ENCODE peak calls at places on chromosomes 7 and 10, in nine cellular contexts. One of them, this sample, is unnamed.

GRCh38 chr10:80486785-80487421 is 32.8 kb downstream of the TSPAN14 start:
- DNase-seq in heart right ventricle: no peak
- DNase-seq in GM03348: no peak
- DNase-seq in kidney glomerular epithelial cell: no peak
- DNase-seq in ecto neural progenitor cell: no peak
- DNase-seq in IMR-90: no peak
- DNase-seq in NCI-H1092: no peak
- DNase-seq in activated naive CD4-positive, alpha-beta T cell treated with anti-CD3 and anti-CD28 coated beads for 36 hours: no peak
- DNase-seq in activated naive CD8-positive, alpha-beta T cell treated with anti-CD3 and anti-CD28 coated beads, Interleukin-2, amount 50 U/mL, for 24 hours: no peak
- DNase-seq in this sample: no peak

GRCh38 chr10:57962839-57963238 is 304.9 kb downstream of the IPMK start:
- DNase-seq in ecto neural progenitor cell: no peak
- DNase-seq in activated naive CD8-positive, alpha-beta T cell treated with anti-CD3 and anti-CD28 coated beads, Interleukin-2, amount 50 U/mL, for 24 hours: no peak
- DNase-seq in activated naive CD4-positive, alpha-beta T cell treated with anti-CD3 and anti-CD28 coated beads for 36 hours: no peak
- DNase-seq in GM03348: no peak
- DNase-seq in heart right ventricle: no peak
- DNase-seq in kidney glomerular epithelial cell: no peak
- DNase-seq in NCI-H1092: no peak
- DNase-seq in IMR-90: no peak
- DNase-seq in this sample: no peak

GRCh38 chr7:156516791-156517378 is 123.7 kb upstream of the RNF32 start:
- DNase-seq in NCI-H1092: no peak
- DNase-seq in IMR-90: no peak
- DNase-seq in heart right ventricle: no peak
- DNase-seq in kidney glomerular epithelial cell: no peak
- DNase-seq in activated naive CD4-positive, alpha-beta T cell treated with anti-CD3 and anti-CD28 coated beads for 36 hours: no peak
- DNase-seq in ecto neural progenitor cell: no peak
- DNase-seq in GM03348: no peak
- DNase-seq in activated naive CD8-positive, alpha-beta T cell treated with anti-CD3 and anti-CD28 coated beads, Interleukin-2, amount 50 U/mL, for 24 hours: no peak
- DNase-seq in this sample: no peak

GRCh38 chr10:30398788-30399187 is 35.2 kb upstream of the MAP3K8 start:
- DNase-seq in activated naive CD8-positive, alpha-beta T cell treated with anti-CD3 and anti-CD28 coated beads, Interleukin-2, amount 50 U/mL, for 24 hours: no peak
- DNase-seq in ecto neural progenitor cell: no peak
- DNase-seq in activated naive CD4-positive, alpha-beta T cell treated with anti-CD3 and anti-CD28 coated beads for 36 hours: peak; percentile 30
- DNase-seq in kidney glomerular epithelial cell: no peak
- DNase-seq in NCI-H1092: no peak
- DNase-seq in heart right ventricle: no peak
- DNase-seq in GM03348: no peak
- DNase-seq in IMR-90: no peak
- DNase-seq in this sample: no peak

GRCh38 chr10:132987671-132988571 is 45.6 kb upstream of the CFAP46 start:
- DNase-seq in ecto neural progenitor cell: no peak
- DNase-seq in heart right ventricle: no peak
- DNase-seq in kidney glomerular epithelial cell: no peak
- DNase-seq in GM03348: peak; percentile 94
- DNase-seq in NCI-H1092: no peak
- DNase-seq in IMR-90: peak; percentile 87
- DNase-seq in activated naive CD8-positive, alpha-beta T cell treated with anti-CD3 and anti-CD28 coated beads, Interleukin-2, amount 50 U/mL, for 24 hours: no peak
- DNase-seq in activated naive CD4-positive, alpha-beta T cell treated with anti-CD3 and anti-CD28 coated beads for 36 hours: no peak
- DNase-seq in this sample: no peak

GRCh38 chr10:76397210-76397881 is 965.9 kb downstream of the LRMDA start:
- DNase-seq in GM03348: no peak
- DNase-seq in activated naive CD8-positive, alpha-beta T cell treated with anti-CD3 and anti-CD28 coated beads, Interleukin-2, amount 50 U/mL, for 24 hours: no peak
- DNase-seq in NCI-H1092: no peak
- DNase-seq in activated naive CD4-positive, alpha-beta T cell treated with anti-CD3 and anti-CD28 coated beads for 36 hours: no peak
- DNase-seq in heart right ventricle: peak; percentile 52
- DNase-seq in ecto neural progenitor cell: no peak
- DNase-seq in kidney glomerular epithelial cell: no peak
- DNase-seq in IMR-90: no peak
- DNase-seq in this sample: no peak

GRCh38 chr10:132300582-132300981 is 7.2 kb downstream of the STK32C start:
- DNase-seq in NCI-H1092: no peak
- DNase-seq in GM03348: no peak
- DNase-seq in activated naive CD8-positive, alpha-beta T cell treated with anti-CD3 and anti-CD28 coated beads, Interleukin-2, amount 50 U/mL, for 24 hours: no peak
- DNase-seq in IMR-90: no peak
- DNase-seq in heart right ventricle: no peak
- DNase-seq in activated naive CD4-positive, alpha-beta T cell treated with anti-CD3 and anti-CD28 coated beads for 36 hours: no peak
- DNase-seq in kidney glomerular epithelial cell: no peak
- DNase-seq in ecto neural progenitor cell: no peak
- DNase-seq in this sample: no peak

GRCh38 chr10:95785317-95785716 is 29.4 kb downstream of the ENTPD1 start:
- DNase-seq in NCI-H1092: no peak
- DNase-seq in kidney glomerular epithelial cell: no peak
- DNase-seq in IMR-90: no peak
- DNase-seq in heart right ventricle: no peak
- DNase-seq in GM03348: no peak
- DNase-seq in activated naive CD8-positive, alpha-beta T cell treated with anti-CD3 and anti-CD28 coated beads, Interleukin-2, amount 50 U/mL, for 24 hours: no peak
- DNase-seq in ecto neural progenitor cell: no peak
- DNase-seq in activated naive CD4-positive, alpha-beta T cell treated with anti-CD3 and anti-CD28 coated beads for 36 hours: no peak
- DNase-seq in this sample: no peak

GRCh38 chr10:131074682-131075081 is 236.8 kb downstream of the TCERG1L start:
- DNase-seq in GM03348: no peak
- DNase-seq in kidney glomerular epithelial cell: no peak
- DNase-seq in activated naive CD8-positive, alpha-beta T cell treated with anti-CD3 and anti-CD28 coated beads, Interleukin-2, amount 50 U/mL, for 24 hours: no peak
- DNase-seq in heart right ventricle: no peak
- DNase-seq in IMR-90: no peak
- DNase-seq in activated naive CD4-positive, alpha-beta T cell treated with anti-CD3 and anti-CD28 coated beads for 36 hours: no peak
- DNase-seq in ecto neural progenitor cell: no peak
- DNase-seq in NCI-H1092: no peak
- DNase-seq in this sample: no peak

GRCh38 chr7:20201380-20201779 is 15.8 kb downstream of the MACC1 start:
- DNase-seq in heart right ventricle: no peak
- DNase-seq in NCI-H1092: no peak
- DNase-seq in kidney glomerular epithelial cell: no peak
- DNase-seq in ecto neural progenitor cell: no peak
- DNase-seq in activated naive CD8-positive, alpha-beta T cell treated with anti-CD3 and anti-CD28 coated beads, Interleukin-2, amount 50 U/mL, for 24 hours: no peak
- DNase-seq in activated naive CD4-positive, alpha-beta T cell treated with anti-CD3 and anti-CD28 coated beads for 36 hours: no peak
- DNase-seq in IMR-90: no peak
- DNase-seq in GM03348: no peak
- DNase-seq in this sample: no peak

GRCh38 chr7:76054129-76055120 is 6.5 kb downstream of the MDH2 start:
- DNase-seq in IMR-90: peak; percentile 77
- DNase-seq in kidney glomerular epithelial cell: peak; percentile 17
- DNase-seq in heart right ventricle: no peak
- DNase-seq in activated naive CD4-positive, alpha-beta T cell treated with anti-CD3 and anti-CD28 coated beads for 36 hours: no peak
- DNase-seq in ecto neural progenitor cell: no peak
- DNase-seq in NCI-H1092: no peak
- DNase-seq in activated naive CD8-positive, alpha-beta T cell treated with anti-CD3 and anti-CD28 coated beads, Interleukin-2, amount 50 U/mL, for 24 hours: no peak
- DNase-seq in GM03348: peak; percentile 17
- DNase-seq in this sample: peak; percentile 78

GRCh38 chr10:17023386-17024298 is 106.0 kb downstream of the CUBN start:
- DNase-seq in kidney glomerular epithelial cell: peak; percentile 97
- DNase-seq in activated naive CD4-positive, alpha-beta T cell treated with anti-CD3 and anti-CD28 coated beads for 36 hours: peak; percentile 93
- DNase-seq in heart right ventricle: no peak
- DNase-seq in NCI-H1092: peak; percentile 1
- DNase-seq in ecto neural progenitor cell: no peak
- DNase-seq in GM03348: peak; percentile 75
- DNase-seq in activated naive CD8-positive, alpha-beta T cell treated with anti-CD3 and anti-CD28 coated beads, Interleukin-2, amount 50 U/mL, for 24 hours: peak; percentile 66
- DNase-seq in IMR-90: peak; percentile 99
- DNase-seq in this sample: peak; percentile 96

GRCh38 chr7:38682602-38683001 is 51.4 kb upstream of the AMPH start:
- DNase-seq in NCI-H1092: no peak
- DNase-seq in kidney glomerular epithelial cell: no peak
- DNase-seq in GM03348: no peak
- DNase-seq in heart right ventricle: no peak
- DNase-seq in ecto neural progenitor cell: no peak
- DNase-seq in activated naive CD8-positive, alpha-beta T cell treated with anti-CD3 and anti-CD28 coated beads, Interleukin-2, amount 50 U/mL, for 24 hours: no peak
- DNase-seq in activated naive CD4-positive, alpha-beta T cell treated with anti-CD3 and anti-CD28 coated beads for 36 hours: no peak
- DNase-seq in IMR-90: no peak
- DNase-seq in this sample: no peak

GRCh38 chr7:44678468-44679179 is 70.0 kb upstream of the ZMIZ2 start:
- DNase-seq in activated naive CD8-positive, alpha-beta T cell treated with anti-CD3 and anti-CD28 coated beads, Interleukin-2, amount 50 U/mL, for 24 hours: no peak
- DNase-seq in NCI-H1092: no peak
- DNase-seq in IMR-90: peak; percentile 86
- DNase-seq in GM03348: peak; percentile 86
- DNase-seq in activated naive CD4-positive, alpha-beta T cell treated with anti-CD3 and anti-CD28 coated beads for 36 hours: no peak
- DNase-seq in ecto neural progenitor cell: no peak
- DNase-seq in kidney glomerular epithelial cell: no peak
- DNase-seq in heart right ventricle: peak; percentile 58
- DNase-seq in this sample: peak; percentile 23

GRCh38 chr10:79148452-79149344 is 79.9 kb downstream of the ZMIZ1 start:
- DNase-seq in NCI-H1092: peak; percentile 61
- DNase-seq in activated naive CD4-positive, alpha-beta T cell treated with anti-CD3 and anti-CD28 coated beads for 36 hours: no peak
- DNase-seq in GM03348: peak; percentile 67
- DNase-seq in ecto neural progenitor cell: no peak
- DNase-seq in kidney glomerular epithelial cell: no peak
- DNase-seq in heart right ventricle: peak; percentile 86
- DNase-seq in activated naive CD8-positive, alpha-beta T cell treated with anti-CD3 and anti-CD28 coated beads, Interleukin-2, amount 50 U/mL, for 24 hours: no peak
- DNase-seq in IMR-90: peak; percentile 40
- DNase-seq in this sample: no peak